ENCODE peak calls at places on chromosomes 1 and 21, in seven cellular contexts. One of them, this sample, is unnamed.

GRCh38 chr1:41400235-41400634 is 39.0 kb downstream of the FOXO6 start:
- DNase-seq in PC-3: no peak
- DNase-seq in skeletal muscle cell: no peak
- DNase-seq in fibroblast of the aortic adventitia: no peak
- DNase-seq in GM10248: no peak
- DNase-seq in dorsolateral prefrontal cortex: no peak
- DNase-seq in thyroid gland: peak
- DNase-seq in this sample: no peak

GRCh38 chr1:59776960-59777852 is 37.5 kb upstream of the HOOK1 start:
- DNase-seq in PC-3: no peak
- DNase-seq in skeletal muscle cell: no peak
- DNase-seq in fibroblast of the aortic adventitia: peak
- DNase-seq in GM10248: no peak
- DNase-seq in dorsolateral prefrontal cortex: no peak
- DNase-seq in thyroid gland: no peak
- DNase-seq in this sample: no peak

GRCh38 chr1:143611159-143611558 is 360.6 kb downstream of the FAM72C start:
- DNase-seq in PC-3: no peak
- DNase-seq in skeletal muscle cell: no peak
- DNase-seq in fibroblast of the aortic adventitia: peak
- DNase-seq in GM10248: no peak
- DNase-seq in dorsolateral prefrontal cortex: no peak
- DNase-seq in thyroid gland: no peak
- DNase-seq in this sample: no peak

GRCh38 chr1:65459397-65459768 is 38.9 kb downstream of the LEPR start:
- DNase-seq in PC-3: peak
- DNase-seq in skeletal muscle cell: no peak
- DNase-seq in fibroblast of the aortic adventitia: peak
- DNase-seq in GM10248: peak
- DNase-seq in dorsolateral prefrontal cortex: no peak
- DNase-seq in thyroid gland: no peak
- DNase-seq in this sample: no peak

GRCh38 chr1:149846600-149847466 is 52.5 kb upstream of the BOLA1 start:
- DNase-seq in PC-3: no peak
- DNase-seq in skeletal muscle cell: no peak
- DNase-seq in fibroblast of the aortic adventitia: no peak
- DNase-seq in GM10248: no peak
- DNase-seq in dorsolateral prefrontal cortex: no peak
- DNase-seq in thyroid gland: no peak
- DNase-seq in this sample: no peak

GRCh38 chr1:22053018-22053860 is 730 bp downstream of the CDC42 start:
- DNase-seq in PC-3: peak
- DNase-seq in skeletal muscle cell: no peak
- DNase-seq in fibroblast of the aortic adventitia: peak
- DNase-seq in GM10248: peak
- DNase-seq in dorsolateral prefrontal cortex: peak
- DNase-seq in thyroid gland: peak
- DNase-seq in this sample: peak

GRCh38 chr1:8631163-8631562 is 186.3 kb downstream of the RERE start:
- DNase-seq in PC-3: no peak
- DNase-seq in skeletal muscle cell: no peak
- DNase-seq in fibroblast of the aortic adventitia: no peak
- DNase-seq in GM10248: no peak
- DNase-seq in dorsolateral prefrontal cortex: no peak
- DNase-seq in thyroid gland: no peak
- DNase-seq in this sample: no peak

GRCh38 chr1:89295187-89295586 is 22.5 kb upstream of the GBP5 start:
- DNase-seq in PC-3: no peak
- DNase-seq in skeletal muscle cell: no peak
- DNase-seq in fibroblast of the aortic adventitia: no peak
- DNase-seq in GM10248: no peak
- DNase-seq in dorsolateral prefrontal cortex: no peak
- DNase-seq in thyroid gland: no peak
- DNase-seq in this sample: no peak

GRCh38 chr1:208652300-208653160 is 408.3 kb upstream of the PLXNA2 start:
- DNase-seq in PC-3: peak
- DNase-seq in skeletal muscle cell: peak
- DNase-seq in fibroblast of the aortic adventitia: peak
- DNase-seq in GM10248: peak
- DNase-seq in dorsolateral prefrontal cortex: peak
- DNase-seq in thyroid gland: peak
- DNase-seq in this sample: no peak

GRCh38 chr1:241608379-241609033 is 31.7 kb downstream of the CHML start:
- DNase-seq in PC-3: peak
- DNase-seq in skeletal muscle cell: no peak
- DNase-seq in fibroblast of the aortic adventitia: peak
- DNase-seq in GM10248: no peak
- DNase-seq in dorsolateral prefrontal cortex: no peak
- DNase-seq in thyroid gland: no peak
- DNase-seq in this sample: no peak

GRCh38 chr1:7505871-7506676 is 265.0 kb upstream of the VAMP3 start:
- DNase-seq in PC-3: no peak
- DNase-seq in skeletal muscle cell: no peak
- DNase-seq in fibroblast of the aortic adventitia: no peak
- DNase-seq in GM10248: no peak
- DNase-seq in dorsolateral prefrontal cortex: no peak
- DNase-seq in thyroid gland: no peak
- DNase-seq in this sample: no peak

GRCh38 chr1:219206350-219206749 is 32.7 kb downstream of the LYPLAL1 start:
- DNase-seq in PC-3: no peak
- DNase-seq in skeletal muscle cell: no peak
- DNase-seq in fibroblast of the aortic adventitia: no peak
- DNase-seq in GM10248: no peak
- DNase-seq in dorsolateral prefrontal cortex: no peak
- DNase-seq in thyroid gland: no peak
- DNase-seq in this sample: no peak

GRCh38 chr1:12636098-12636950 is 7.6 kb upstream of the AADACL4 start:
- DNase-seq in PC-3: no peak
- DNase-seq in skeletal muscle cell: peak
- DNase-seq in fibroblast of the aortic adventitia: peak
- DNase-seq in GM10248: no peak
- DNase-seq in dorsolateral prefrontal cortex: no peak
- DNase-seq in thyroid gland: peak
- DNase-seq in this sample: no peak

GRCh38 chr1:204598319-204598969 is 82.2 kb downstream of the MDM4 start:
- DNase-seq in PC-3: no peak
- DNase-seq in skeletal muscle cell: no peak
- DNase-seq in fibroblast of the aortic adventitia: no peak
- DNase-seq in GM10248: no peak
- DNase-seq in dorsolateral prefrontal cortex: no peak
- DNase-seq in thyroid gland: no peak
- DNase-seq in this sample: no peak

GRCh38 chr21:42466700-42467612 is 29.1 kb downstream of the RSPH1 start:
- DNase-seq in PC-3: peak
- DNase-seq in skeletal muscle cell: no peak
- DNase-seq in fibroblast of the aortic adventitia: peak
- DNase-seq in GM10248: peak
- DNase-seq in dorsolateral prefrontal cortex: no peak
- DNase-seq in thyroid gland: peak
- DNase-seq in this sample: no peak

GRCh38 chr1:26848947-26849774 is 13.8 kb upstream of the SFN start:
- DNase-seq in PC-3: peak
- DNase-seq in skeletal muscle cell: peak
- DNase-seq in fibroblast of the aortic adventitia: peak
- DNase-seq in GM10248: no peak
- DNase-seq in dorsolateral prefrontal cortex: no peak
- DNase-seq in thyroid gland: peak
- DNase-seq in this sample: no peak

GRCh38 chr1:187390157-187390556 is 561.4 kb downstream of the PLA2G4A start:
- DNase-seq in PC-3: peak
- DNase-seq in skeletal muscle cell: no peak
- DNase-seq in fibroblast of the aortic adventitia: no peak
- DNase-seq in GM10248: no peak
- DNase-seq in dorsolateral prefrontal cortex: no peak
- DNase-seq in thyroid gland: no peak
- DNase-seq in this sample: no peak

GRCh38 chr1:63969461-63969893 is 195.7 kb downstream of the ROR1 start:
- DNase-seq in PC-3: peak
- DNase-seq in skeletal muscle cell: no peak
- DNase-seq in fibroblast of the aortic adventitia: no peak
- DNase-seq in GM10248: no peak
- DNase-seq in dorsolateral prefrontal cortex: peak
- DNase-seq in thyroid gland: no peak
- DNase-seq in this sample: no peak

GRCh38 chr21:16821588-16821987 is 691.3 kb upstream of the CXADR start:
- DNase-seq in PC-3: no peak
- DNase-seq in skeletal muscle cell: peak
- DNase-seq in fibroblast of the aortic adventitia: no peak
- DNase-seq in GM10248: no peak
- DNase-seq in dorsolateral prefrontal cortex: no peak
- DNase-seq in thyroid gland: no peak
- DNase-seq in this sample: no peak

GRCh38 chr1:35434703-35435102 is 122.5 kb downstream of the KIAA0319L start:
- DNase-seq in PC-3: no peak
- DNase-seq in skeletal muscle cell: no peak
- DNase-seq in fibroblast of the aortic adventitia: no peak
- DNase-seq in GM10248: no peak
- DNase-seq in dorsolateral prefrontal cortex: no peak
- DNase-seq in thyroid gland: no peak
- DNase-seq in this sample: no peak

GRCh38 chr1:9606458-9606857 is 17.7 kb downstream of the TMEM201 start:
- DNase-seq in PC-3: no peak
- DNase-seq in skeletal muscle cell: no peak
- DNase-seq in fibroblast of the aortic adventitia: no peak
- DNase-seq in GM10248: no peak
- DNase-seq in dorsolateral prefrontal cortex: no peak
- DNase-seq in thyroid gland: no peak
- DNase-seq in this sample: no peak

GRCh38 chr1:10338047-10338446 is 60.8 kb upstream of the PGD start:
- DNase-seq in PC-3: peak
- DNase-seq in skeletal muscle cell: peak
- DNase-seq in fibroblast of the aortic adventitia: peak
- DNase-seq in GM10248: peak
- DNase-seq in dorsolateral prefrontal cortex: peak
- DNase-seq in thyroid gland: peak
- DNase-seq in this sample: no peak

GRCh38 chr1:110308247-110308646 is 30.9 kb upstream of the RBM15 start:
- DNase-seq in PC-3: no peak
- DNase-seq in skeletal muscle cell: peak
- DNase-seq in fibroblast of the aortic adventitia: peak
- DNase-seq in GM10248: no peak
- DNase-seq in dorsolateral prefrontal cortex: no peak
- DNase-seq in thyroid gland: no peak
- DNase-seq in this sample: no peak

GRCh38 chr21:41854426-41854995 is 24.6 kb downstream of the PRDM15 start:
- DNase-seq in PC-3: no peak
- DNase-seq in skeletal muscle cell: no peak
- DNase-seq in fibroblast of the aortic adventitia: no peak
- DNase-seq in GM10248: no peak
- DNase-seq in dorsolateral prefrontal cortex: no peak
- DNase-seq in thyroid gland: no peak
- DNase-seq in this sample: no peak

GRCh38 chr1:116737855-116738318 is 16.3 kb upstream of the CD2 start:
- DNase-seq in PC-3: no peak
- DNase-seq in skeletal muscle cell: no peak
- DNase-seq in fibroblast of the aortic adventitia: no peak
- DNase-seq in GM10248: peak
- DNase-seq in dorsolateral prefrontal cortex: no peak
- DNase-seq in thyroid gland: no peak
- DNase-seq in this sample: peak

GRCh38 chr1:159171254-159171687 is at the start of gene CADM3:
- DNase-seq in PC-3: no peak
- DNase-seq in skeletal muscle cell: no peak
- DNase-seq in fibroblast of the aortic adventitia: no peak
- DNase-seq in GM10248: no peak
- DNase-seq in dorsolateral prefrontal cortex: peak
- DNase-seq in thyroid gland: no peak
- DNase-seq in this sample: no peak

This sample was measured in GM06990.